ENCODE peak calls at places on chromosomes 5 and 9, in seven cellular contexts. One of them, this sample, is unnamed.

GRCh38 chr9:93828331-93829097 is 126.6 kb downstream of the BARX1 start:
- DNase-seq in prostate gland: no peak
- DNase-seq in GM23338: no peak
- DNase-seq in lower lobe of right lung: no peak
- DNase-seq in left lung: peak; percentile 41
- DNase-seq in SK-N-SH: no peak
- DNase-seq in body of pancreas: no peak
- DNase-seq in this sample: peak; percentile 24

GRCh38 chr9:81423589-81424326 is 265.6 kb downstream of the TLE1 start:
- DNase-seq in prostate gland: no peak
- DNase-seq in GM23338: no peak
- DNase-seq in lower lobe of right lung: no peak
- DNase-seq in left lung: no peak
- DNase-seq in SK-N-SH: no peak
- DNase-seq in body of pancreas: no peak
- DNase-seq in this sample: no peak

GRCh38 chr5:130978475-130978874 is 186.6 kb downstream of the HINT1 start:
- DNase-seq in prostate gland: no peak
- DNase-seq in GM23338: no peak
- DNase-seq in lower lobe of right lung: no peak
- DNase-seq in left lung: no peak
- DNase-seq in SK-N-SH: no peak
- DNase-seq in body of pancreas: no peak
- DNase-seq in this sample: no peak

GRCh38 chr9:108360304-108360703 is 495.5 kb downstream of the ACTL7B start:
- DNase-seq in prostate gland: no peak
- DNase-seq in GM23338: no peak
- DNase-seq in lower lobe of right lung: no peak
- DNase-seq in left lung: no peak
- DNase-seq in SK-N-SH: no peak
- DNase-seq in body of pancreas: no peak
- DNase-seq in this sample: no peak

GRCh38 chr5:143030349-143030748 is 260.2 kb downstream of the ARHGAP26 start:
- DNase-seq in prostate gland: no peak
- DNase-seq in GM23338: no peak
- DNase-seq in lower lobe of right lung: no peak
- DNase-seq in left lung: no peak
- DNase-seq in SK-N-SH: no peak
- DNase-seq in body of pancreas: no peak
- DNase-seq in this sample: no peak

GRCh38 chr5:65262590-65263189 is 219.0 kb downstream of the ADAMTS6 start:
- DNase-seq in prostate gland: no peak
- DNase-seq in GM23338: no peak
- DNase-seq in lower lobe of right lung: no peak
- DNase-seq in left lung: no peak
- DNase-seq in SK-N-SH: no peak
- DNase-seq in body of pancreas: no peak
- DNase-seq in this sample: peak; percentile 28

GRCh38 chr9:18294229-18294628 is 179.7 kb upstream of the ADAMTSL1 start:
- DNase-seq in prostate gland: no peak
- DNase-seq in GM23338: no peak
- DNase-seq in lower lobe of right lung: no peak
- DNase-seq in left lung: no peak
- DNase-seq in SK-N-SH: no peak
- DNase-seq in body of pancreas: no peak
- DNase-seq in this sample: no peak

GRCh38 chr9:71929791-71930440 is 18.5 kb downstream of the C9orf85 start:
- DNase-seq in prostate gland: no peak
- DNase-seq in GM23338: no peak
- DNase-seq in lower lobe of right lung: no peak
- DNase-seq in left lung: no peak
- DNase-seq in SK-N-SH: no peak
- DNase-seq in body of pancreas: no peak
- DNase-seq in this sample: no peak

GRCh38 chr9:76516350-76516749 is 57.4 kb downstream of the GCNT1 start:
- DNase-seq in prostate gland: no peak
- DNase-seq in GM23338: no peak
- DNase-seq in lower lobe of right lung: no peak
- DNase-seq in left lung: no peak
- DNase-seq in SK-N-SH: no peak
- DNase-seq in body of pancreas: peak; percentile 19
- DNase-seq in this sample: no peak

GRCh38 chr5:55897905-55898304 is 46.7 kb downstream of the IL31RA start:
- DNase-seq in prostate gland: no peak
- DNase-seq in GM23338: no peak
- DNase-seq in lower lobe of right lung: no peak
- DNase-seq in left lung: no peak
- DNase-seq in SK-N-SH: peak; percentile 87
- DNase-seq in body of pancreas: peak; percentile 24
- DNase-seq in this sample: peak; percentile 69

GRCh38 chr9:82021198-82021597 is 32.6 kb downstream of the SPATA31D1 start:
- DNase-seq in prostate gland: peak; percentile 81
- DNase-seq in GM23338: no peak
- DNase-seq in lower lobe of right lung: no peak
- DNase-seq in left lung: no peak
- DNase-seq in SK-N-SH: no peak
- DNase-seq in body of pancreas: no peak
- DNase-seq in this sample: peak; percentile 6

GRCh38 chr5:73901455-73901854 is 275.5 kb downstream of the ARHGEF28 start:
- DNase-seq in prostate gland: no peak
- DNase-seq in GM23338: peak; percentile 40
- DNase-seq in lower lobe of right lung: no peak
- DNase-seq in left lung: no peak
- DNase-seq in SK-N-SH: no peak
- DNase-seq in body of pancreas: peak; percentile 43
- DNase-seq in this sample: no peak

GRCh38 chr5:158510479-158510878 is 589.2 kb downstream of the EBF1 start:
- DNase-seq in prostate gland: no peak
- DNase-seq in GM23338: no peak
- DNase-seq in lower lobe of right lung: no peak
- DNase-seq in left lung: no peak
- DNase-seq in SK-N-SH: no peak
- DNase-seq in body of pancreas: no peak
- DNase-seq in this sample: no peak

GRCh38 chr5:158513490-158514301 is 586.0 kb downstream of the EBF1 start:
- DNase-seq in prostate gland: no peak
- DNase-seq in GM23338: no peak
- DNase-seq in lower lobe of right lung: no peak
- DNase-seq in left lung: no peak
- DNase-seq in SK-N-SH: no peak
- DNase-seq in body of pancreas: no peak
- DNase-seq in this sample: no peak

GRCh38 chr5:158514961-158515359 is 584.8 kb downstream of the EBF1 start:
- DNase-seq in prostate gland: no peak
- DNase-seq in GM23338: no peak
- DNase-seq in lower lobe of right lung: no peak
- DNase-seq in left lung: no peak
- DNase-seq in SK-N-SH: no peak
- DNase-seq in body of pancreas: no peak
- DNase-seq in this sample: no peak

GRCh38 chr5:158514353-158514960 is 585.3 kb downstream of the EBF1 start:
- DNase-seq in prostate gland: no peak
- DNase-seq in GM23338: no peak
- DNase-seq in lower lobe of right lung: no peak
- DNase-seq in left lung: no peak
- DNase-seq in SK-N-SH: no peak
- DNase-seq in body of pancreas: no peak
- DNase-seq in this sample: no peak

GRCh38 chr5:158511454-158511853 is 588.3 kb downstream of the EBF1 start:
- DNase-seq in prostate gland: no peak
- DNase-seq in GM23338: no peak
- DNase-seq in lower lobe of right lung: no peak
- DNase-seq in left lung: no peak
- DNase-seq in SK-N-SH: no peak
- DNase-seq in body of pancreas: no peak
- DNase-seq in this sample: no peak
- H3K4me3 ChIP-seq in prostate gland: no peak overlapping the region
- H3K4me3 ChIP-seq in GM23338: no peak overlapping the region
- H3K4me3 ChIP-seq in lower lobe of right lung: no peak overlapping the region
- H3K4me3 ChIP-seq in left lung: no peak overlapping the region
- H3K4me3 ChIP-seq in SK-N-SH: no peak overlapping the region
- H3K4me3 ChIP-seq in body of pancreas: no peak overlapping the region
- H3K4me3 ChIP-seq in this sample: no peak overlapping the region

DNA sequence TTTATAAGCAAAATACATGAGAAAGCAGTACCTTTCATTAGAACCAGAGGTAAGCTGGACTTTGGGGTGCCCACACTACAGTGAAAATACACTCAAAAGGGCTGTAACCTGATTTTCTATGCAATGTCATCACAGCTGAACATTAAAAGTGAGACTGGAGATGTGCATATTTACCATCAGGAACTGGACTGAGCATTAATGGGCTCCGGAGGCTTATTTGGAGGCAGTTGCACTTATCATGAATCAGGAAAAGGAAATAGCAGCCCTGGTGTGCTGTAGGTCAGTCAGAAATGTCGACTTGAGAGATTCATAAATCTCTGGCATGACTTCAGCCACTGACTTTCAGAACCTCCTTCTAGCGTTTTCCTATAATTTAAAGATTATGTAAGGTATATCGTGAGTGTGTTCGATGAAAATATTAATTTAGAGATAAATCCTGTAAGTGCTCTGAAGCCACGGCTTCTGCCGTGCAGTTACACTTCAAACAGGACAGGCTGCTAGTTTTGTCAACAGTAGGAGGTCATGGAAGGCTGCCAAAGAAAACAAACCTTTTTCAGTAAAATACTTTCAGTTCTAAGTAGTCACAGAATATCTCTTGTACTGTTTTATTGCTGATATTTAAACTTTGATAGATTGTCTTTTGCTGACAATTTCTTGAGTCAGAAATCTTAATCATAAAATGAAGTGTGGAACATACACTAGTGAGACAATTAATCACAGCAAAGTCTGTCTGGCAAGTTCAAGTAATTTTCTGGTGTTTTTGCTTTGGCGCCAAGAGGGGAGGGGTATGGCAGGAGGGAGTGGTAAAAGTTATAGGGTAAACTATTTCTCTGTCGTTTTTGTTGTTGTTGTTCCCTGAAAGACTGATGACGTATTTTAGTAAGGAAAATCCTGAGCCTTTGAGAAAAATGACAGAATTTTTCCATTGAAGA is 939.7 kb downstream of the NR2F1-AS1 start:
- DNase-seq in prostate gland: peak; percentile 5
- DNase-seq in GM23338: no peak
- DNase-seq in lower lobe of right lung: no peak
- DNase-seq in left lung: no peak
- DNase-seq in SK-N-SH: peak; percentile 50
- DNase-seq in body of pancreas: peak; percentile 16
- DNase-seq in this sample: no peak
- H3K4me3 ChIP-seq in prostate gland: no peak overlapping the region
- H3K4me3 ChIP-seq in GM23338: no peak overlapping the region
- H3K4me3 ChIP-seq in lower lobe of right lung: peak overlapping the region; percentile 31
- H3K4me3 ChIP-seq in left lung: no peak overlapping the region
- H3K4me3 ChIP-seq in SK-N-SH: peak overlapping the region; percentile 53
- H3K4me3 ChIP-seq in body of pancreas: no peak overlapping the region
- H3K4me3 ChIP-seq in this sample: peak overlapping the region; percentile 27

DNA sequence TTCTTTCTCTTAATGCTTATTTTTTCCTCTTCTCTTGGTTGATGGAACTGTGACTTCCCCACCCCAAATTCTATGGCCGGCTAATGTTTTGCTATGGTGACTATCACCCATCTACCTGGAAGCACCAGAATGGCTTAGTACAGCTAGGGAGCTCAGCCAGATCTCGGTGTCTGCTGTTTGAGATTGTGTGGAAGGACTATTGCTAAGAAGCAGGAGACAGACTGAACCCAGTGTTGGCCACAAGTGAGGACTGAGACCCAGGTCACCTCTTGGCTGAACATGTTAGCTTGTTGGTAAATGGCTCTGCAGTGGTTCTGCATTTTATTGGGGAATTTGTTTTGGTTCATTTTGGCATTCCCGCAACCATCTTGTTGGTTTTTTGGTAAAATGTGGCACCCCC is 2.7 kb downstream of the PRRC2B start:
- DNase-seq in prostate gland: no peak
- DNase-seq in GM23338: no peak
- DNase-seq in lower lobe of right lung: no peak
- DNase-seq in left lung: no peak
- DNase-seq in SK-N-SH: no peak
- DNase-seq in body of pancreas: no peak
- DNase-seq in this sample: no peak
- H3K4me3 ChIP-seq in prostate gland: no peak overlapping the region
- H3K4me3 ChIP-seq in GM23338: peak overlapping the region; percentile 89
- H3K4me3 ChIP-seq in lower lobe of right lung: peak overlapping the region; percentile 7
- H3K4me3 ChIP-seq in left lung: no peak overlapping the region
- H3K4me3 ChIP-seq in SK-N-SH: peak overlapping the region; percentile 87
- H3K4me3 ChIP-seq in body of pancreas: no peak overlapping the region
- H3K4me3 ChIP-seq in this sample: peak overlapping the region; percentile 16

GRCh38 chr9:127633216-127633615 is 21.1 kb downstream of the STXBP1 start:
- DNase-seq in prostate gland: no peak
- DNase-seq in GM23338: no peak
- DNase-seq in lower lobe of right lung: no peak
- DNase-seq in left lung: no peak
- DNase-seq in SK-N-SH: no peak
- DNase-seq in body of pancreas: no peak
- DNase-seq in this sample: no peak

GRCh38 chr9:127626752-127627493 is 14.8 kb downstream of the STXBP1 start:
- DNase-seq in prostate gland: no peak
- DNase-seq in GM23338: no peak
- DNase-seq in lower lobe of right lung: no peak
- DNase-seq in left lung: no peak
- DNase-seq in SK-N-SH: no peak
- DNase-seq in body of pancreas: no peak
- DNase-seq in this sample: no peak

GRCh38 chr9:127627494-127627855 is 15.4 kb downstream of the STXBP1 start:
- DNase-seq in prostate gland: no peak
- DNase-seq in GM23338: no peak
- DNase-seq in lower lobe of right lung: no peak
- DNase-seq in left lung: no peak
- DNase-seq in SK-N-SH: no peak
- DNase-seq in body of pancreas: no peak
- DNase-seq in this sample: no peak

GRCh38 chr9:127629468-127630081 is 17.5 kb downstream of the STXBP1 start:
- DNase-seq in prostate gland: no peak
- DNase-seq in GM23338: peak; percentile 57
- DNase-seq in lower lobe of right lung: no peak
- DNase-seq in left lung: no peak
- DNase-seq in SK-N-SH: no peak
- DNase-seq in body of pancreas: no peak
- DNase-seq in this sample: peak; percentile 36

GRCh38 chr9:127628644-127629467 is 16.8 kb downstream of the STXBP1 start:
- DNase-seq in prostate gland: no peak
- DNase-seq in GM23338: no peak
- DNase-seq in lower lobe of right lung: no peak
- DNase-seq in left lung: no peak
- DNase-seq in SK-N-SH: no peak
- DNase-seq in body of pancreas: peak; percentile 67
- DNase-seq in this sample: peak; percentile 71
- H3K4me3 ChIP-seq in prostate gland: no peak overlapping the region
- H3K4me3 ChIP-seq in GM23338: no peak overlapping the region
- H3K4me3 ChIP-seq in lower lobe of right lung: no peak overlapping the region
- H3K4me3 ChIP-seq in left lung: no peak overlapping the region
- H3K4me3 ChIP-seq in SK-N-SH: no peak overlapping the region
- H3K4me3 ChIP-seq in body of pancreas: no peak overlapping the region
- H3K4me3 ChIP-seq in this sample: no peak overlapping the region

DNA sequence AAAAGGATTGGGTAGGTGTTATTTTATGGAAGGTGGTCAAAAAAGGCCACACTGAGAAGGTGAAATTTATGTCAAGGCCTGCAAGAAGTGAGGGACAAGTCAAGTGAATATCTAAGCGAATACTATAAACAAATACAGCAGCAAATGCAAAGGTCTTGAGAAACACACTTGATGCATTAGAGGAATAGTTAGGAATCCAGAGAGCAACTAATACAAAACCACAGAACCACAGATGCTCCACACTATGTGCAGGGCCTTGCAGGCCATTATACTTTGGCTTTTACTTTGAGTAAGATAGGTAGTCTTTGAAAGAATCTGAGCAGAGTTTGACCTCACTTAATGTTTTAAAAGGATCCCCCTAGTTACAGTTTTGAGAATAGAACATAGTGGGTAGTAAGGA is 4.6 kb downstream of the ZNF622 start:
- DNase-seq in prostate gland: no peak
- DNase-seq in GM23338: no peak
- DNase-seq in lower lobe of right lung: no peak
- DNase-seq in left lung: no peak
- DNase-seq in SK-N-SH: no peak
- DNase-seq in body of pancreas: no peak
- DNase-seq in this sample: no peak
- H3K4me3 ChIP-seq in prostate gland: no peak overlapping the region
- H3K4me3 ChIP-seq in GM23338: no peak overlapping the region
- H3K4me3 ChIP-seq in lower lobe of right lung: no peak overlapping the region
- H3K4me3 ChIP-seq in left lung: no peak overlapping the region
- H3K4me3 ChIP-seq in SK-N-SH: peak overlapping the region; percentile 0
- H3K4me3 ChIP-seq in body of pancreas: no peak overlapping the region
- H3K4me3 ChIP-seq in this sample: no peak overlapping the region